ENCODE peak calls at places on chromosomes 3 and 15, in nine cellular contexts. One of them, this sample, is unnamed.

GRCh38 chr3:128572644-128573105 is 77.9 kb downstream of the RPN1 start:
- DNase-seq in progenitor cell of endocrine pancreas: no peak
- DNase-seq in HepG2: peak
- DNase-seq in fibroblast of the aortic adventitia: no peak
- DNase-seq in activated CD8-positive, alpha-beta memory T cell treated with anti-CD3 and anti-CD28 coated beads for 24 hours: peak
- DNase-seq in lower lobe of right lung: no peak
- DNase-seq in renal cortical epithelial cell: no peak
- DNase-seq in Ammon's horn: no peak
- DNase-seq in hippocampal formation: no peak
- DNase-seq in this sample: no peak

GRCh38 chr3:127784283-127784682 is 38.0 kb downstream of the MGLL start:
- DNase-seq in Ammon's horn: no peak
- DNase-seq in HepG2: no peak
- DNase-seq in hippocampal formation: no peak
- DNase-seq in lower lobe of right lung: no peak
- DNase-seq in progenitor cell of endocrine pancreas: no peak
- DNase-seq in fibroblast of the aortic adventitia: no peak
- DNase-seq in activated CD8-positive, alpha-beta memory T cell treated with anti-CD3 and anti-CD28 coated beads for 24 hours: no peak
- DNase-seq in renal cortical epithelial cell: no peak
- DNase-seq in this sample: no peak

GRCh38 chr3:52248816-52249547 is 3.4 kb downstream of the PPM1M start:
- DNase-seq in renal cortical epithelial cell: peak
- DNase-seq in hippocampal formation: no peak
- DNase-seq in activated CD8-positive, alpha-beta memory T cell treated with anti-CD3 and anti-CD28 coated beads for 24 hours: peak
- DNase-seq in HepG2: no peak
- DNase-seq in Ammon's horn: peak
- DNase-seq in progenitor cell of endocrine pancreas: no peak
- DNase-seq in fibroblast of the aortic adventitia: no peak
- DNase-seq in lower lobe of right lung: no peak
- DNase-seq in this sample: no peak

GRCh38 chr3:178703268-178703975 is 167.2 kb downstream of the KCNMB2 start:
- DNase-seq in HepG2: no peak
- DNase-seq in lower lobe of right lung: no peak
- DNase-seq in activated CD8-positive, alpha-beta memory T cell treated with anti-CD3 and anti-CD28 coated beads for 24 hours: no peak
- DNase-seq in fibroblast of the aortic adventitia: no peak
- DNase-seq in Ammon's horn: no peak
- DNase-seq in progenitor cell of endocrine pancreas: no peak
- DNase-seq in hippocampal formation: peak
- DNase-seq in renal cortical epithelial cell: peak
- DNase-seq in this sample: no peak

GRCh38 chr15:43487271-43487895 is 5.6 kb downstream of the TP53BP1 start:
- DNase-seq in fibroblast of the aortic adventitia: peak
- DNase-seq in HepG2: no peak
- DNase-seq in renal cortical epithelial cell: no peak
- DNase-seq in lower lobe of right lung: no peak
- DNase-seq in progenitor cell of endocrine pancreas: no peak
- DNase-seq in activated CD8-positive, alpha-beta memory T cell treated with anti-CD3 and anti-CD28 coated beads for 24 hours: no peak
- DNase-seq in Ammon's horn: no peak
- DNase-seq in hippocampal formation: no peak
- DNase-seq in this sample: no peak

GRCh38 chr3:57691411-57692133 is 1.3 kb downstream of the DENND6A start:
- DNase-seq in activated CD8-positive, alpha-beta memory T cell treated with anti-CD3 and anti-CD28 coated beads for 24 hours: peak
- DNase-seq in HepG2: no peak
- DNase-seq in Ammon's horn: no peak
- DNase-seq in fibroblast of the aortic adventitia: peak
- DNase-seq in progenitor cell of endocrine pancreas: no peak
- DNase-seq in lower lobe of right lung: no peak
- DNase-seq in renal cortical epithelial cell: no peak
- DNase-seq in hippocampal formation: no peak
- DNase-seq in this sample: no peak

GRCh38 chr15:82742134-82742533 is 32.5 kb upstream of the AP3B2 start:
- DNase-seq in lower lobe of right lung: no peak
- DNase-seq in progenitor cell of endocrine pancreas: no peak
- DNase-seq in activated CD8-positive, alpha-beta memory T cell treated with anti-CD3 and anti-CD28 coated beads for 24 hours: no peak
- DNase-seq in HepG2: no peak
- DNase-seq in Ammon's horn: no peak
- DNase-seq in fibroblast of the aortic adventitia: no peak
- DNase-seq in hippocampal formation: no peak
- DNase-seq in renal cortical epithelial cell: peak
- DNase-seq in this sample: no peak

GRCh38 chr15:33131880-33132279 is 62.6 kb downstream of the FMN1 start:
- DNase-seq in progenitor cell of endocrine pancreas: no peak
- DNase-seq in hippocampal formation: no peak
- DNase-seq in Ammon's horn: no peak
- DNase-seq in fibroblast of the aortic adventitia: peak
- DNase-seq in lower lobe of right lung: no peak
- DNase-seq in activated CD8-positive, alpha-beta memory T cell treated with anti-CD3 and anti-CD28 coated beads for 24 hours: no peak
- DNase-seq in HepG2: no peak
- DNase-seq in renal cortical epithelial cell: peak
- DNase-seq in this sample: no peak

GRCh38 chr15:74865316-74865715 is 7.8 kb downstream of the SCAMP2 start:
- DNase-seq in lower lobe of right lung: no peak
- DNase-seq in fibroblast of the aortic adventitia: no peak
- DNase-seq in Ammon's horn: no peak
- DNase-seq in renal cortical epithelial cell: no peak
- DNase-seq in progenitor cell of endocrine pancreas: no peak
- DNase-seq in activated CD8-positive, alpha-beta memory T cell treated with anti-CD3 and anti-CD28 coated beads for 24 hours: no peak
- DNase-seq in hippocampal formation: no peak
- DNase-seq in HepG2: no peak
- DNase-seq in this sample: no peak

GRCh38 chr3:37984596-37984995 is 6.0 kb upstream of the VILL start:
- DNase-seq in HepG2: no peak
- DNase-seq in Ammon's horn: no peak
- DNase-seq in renal cortical epithelial cell: no peak
- DNase-seq in progenitor cell of endocrine pancreas: no peak
- DNase-seq in activated CD8-positive, alpha-beta memory T cell treated with anti-CD3 and anti-CD28 coated beads for 24 hours: no peak
- DNase-seq in fibroblast of the aortic adventitia: no peak
- DNase-seq in hippocampal formation: no peak
- DNase-seq in lower lobe of right lung: no peak
- DNase-seq in this sample: no peak

GRCh38 chr3:141382571-141382970 is 14.3 kb downstream of the ZBTB38 start:
- DNase-seq in activated CD8-positive, alpha-beta memory T cell treated with anti-CD3 and anti-CD28 coated beads for 24 hours: no peak
- DNase-seq in lower lobe of right lung: no peak
- DNase-seq in hippocampal formation: no peak
- DNase-seq in HepG2: no peak
- DNase-seq in progenitor cell of endocrine pancreas: no peak
- DNase-seq in renal cortical epithelial cell: no peak
- DNase-seq in fibroblast of the aortic adventitia: no peak
- DNase-seq in Ammon's horn: no peak
- DNase-seq in this sample: no peak

GRCh38 chr3:55296035-55296434 is 191.1 kb downstream of the WNT5A start:
- DNase-seq in lower lobe of right lung: no peak
- DNase-seq in Ammon's horn: no peak
- DNase-seq in HepG2: no peak
- DNase-seq in progenitor cell of endocrine pancreas: no peak
- DNase-seq in hippocampal formation: no peak
- DNase-seq in fibroblast of the aortic adventitia: peak
- DNase-seq in renal cortical epithelial cell: no peak
- DNase-seq in activated CD8-positive, alpha-beta memory T cell treated with anti-CD3 and anti-CD28 coated beads for 24 hours: no peak
- DNase-seq in this sample: no peak

GRCh38 chr15:77684341-77685081 is 51.8 kb upstream of the LINGO1 start:
- DNase-seq in hippocampal formation: no peak
- DNase-seq in progenitor cell of endocrine pancreas: no peak
- DNase-seq in fibroblast of the aortic adventitia: no peak
- DNase-seq in activated CD8-positive, alpha-beta memory T cell treated with anti-CD3 and anti-CD28 coated beads for 24 hours: no peak
- DNase-seq in lower lobe of right lung: no peak
- DNase-seq in renal cortical epithelial cell: no peak
- DNase-seq in HepG2: no peak
- DNase-seq in Ammon's horn: no peak
- DNase-seq in this sample: no peak

GRCh38 chr3:50985893-50986292 is 311.2 kb downstream of the DOCK3 start:
- DNase-seq in progenitor cell of endocrine pancreas: no peak
- DNase-seq in activated CD8-positive, alpha-beta memory T cell treated with anti-CD3 and anti-CD28 coated beads for 24 hours: no peak
- DNase-seq in HepG2: no peak
- DNase-seq in hippocampal formation: no peak
- DNase-seq in lower lobe of right lung: no peak
- DNase-seq in renal cortical epithelial cell: no peak
- DNase-seq in fibroblast of the aortic adventitia: no peak
- DNase-seq in Ammon's horn: no peak
- DNase-seq in this sample: no peak

GRCh38 chr15:64004582-64004981 is 41.7 kb downstream of the DAPK2 start:
- DNase-seq in activated CD8-positive, alpha-beta memory T cell treated with anti-CD3 and anti-CD28 coated beads for 24 hours: no peak
- DNase-seq in HepG2: peak
- DNase-seq in hippocampal formation: no peak
- DNase-seq in lower lobe of right lung: no peak
- DNase-seq in Ammon's horn: no peak
- DNase-seq in fibroblast of the aortic adventitia: peak
- DNase-seq in progenitor cell of endocrine pancreas: no peak
- DNase-seq in renal cortical epithelial cell: peak
- DNase-seq in this sample: no peak

GRCh38 chr15:42035362-42035761 is 14.5 kb upstream of the PLA2G4E start:
- DNase-seq in activated CD8-positive, alpha-beta memory T cell treated with anti-CD3 and anti-CD28 coated beads for 24 hours: no peak
- DNase-seq in hippocampal formation: no peak
- DNase-seq in fibroblast of the aortic adventitia: no peak
- DNase-seq in HepG2: no peak
- DNase-seq in progenitor cell of endocrine pancreas: no peak
- DNase-seq in renal cortical epithelial cell: peak
- DNase-seq in lower lobe of right lung: no peak
- DNase-seq in Ammon's horn: no peak
- DNase-seq in this sample: no peak

GRCh38 chr3:55128201-55128870 is 200.5 kb upstream of the LRTM1 start:
- DNase-seq in activated CD8-positive, alpha-beta memory T cell treated with anti-CD3 and anti-CD28 coated beads for 24 hours: no peak
- DNase-seq in renal cortical epithelial cell: peak
- DNase-seq in fibroblast of the aortic adventitia: peak
- DNase-seq in hippocampal formation: no peak
- DNase-seq in lower lobe of right lung: no peak
- DNase-seq in progenitor cell of endocrine pancreas: no peak
- DNase-seq in Ammon's horn: peak
- DNase-seq in HepG2: no peak
- DNase-seq in this sample: no peak

GRCh38 chr3:36868614-36869436 is 76.0 kb downstream of the TRANK1 start:
- DNase-seq in fibroblast of the aortic adventitia: peak
- DNase-seq in progenitor cell of endocrine pancreas: peak
- DNase-seq in Ammon's horn: peak
- DNase-seq in lower lobe of right lung: no peak
- DNase-seq in hippocampal formation: peak
- DNase-seq in HepG2: peak
- DNase-seq in renal cortical epithelial cell: peak
- DNase-seq in activated CD8-positive, alpha-beta memory T cell treated with anti-CD3 and anti-CD28 coated beads for 24 hours: peak
- DNase-seq in this sample: peak

This sample was measured in putamen.